ENCODE peak calls at places on chromosomes 5 and 9, in seven cellular contexts. A is heart left ventricle, S is ecto neural progenitor cell, X is NCI-H774, M is EL, G is AG04449, R is putamen. W is an unnamed sample.

GRCh38 chr9:131406567-131407436 is 12.9 kb downstream of the PRRC2B start:
- DNase-seq in A (no peak), S (no peak), X (no peak), M (no peak), G (no peak), R (no peak), W (no peak)

GRCh38 chr9:69207503-69207902 is 33.4 kb downstream of the TJP2 start:
- DNase-seq in A (peak), S (no peak), X (no peak), M (no peak), G (no peak), R (no peak), W (no peak)

GRCh38 chr9:128361296-128361980 is 9.7 kb upstream of the URM1 start:
- DNase-seq in A (no peak), S (no peak), X (no peak), M (no peak), G (no peak), R (no peak), W (peak)

GRCh38 chr9:93257808-93258331 is 73.9 kb downstream of the WNK2 start:
- DNase-seq in A (no peak), S (peak), X (no peak), M (no peak), G (no peak), R (no peak), W (no peak)

GRCh38 chr5:73534001-73534547 is 31.4 kb downstream of the ANKRA2 start:
- DNase-seq in A (no peak), S (no peak), X (no peak), M (peak), G (no peak), R (no peak), W (no peak)

GRCh38 chr5:142356716-142357468 is 32.1 kb upstream of the SPRY4 start:
- DNase-seq in A (peak), S (peak), X (peak), M (peak), G (no peak), R (peak), W (peak)

GRCh38 chr5:3372289-3372688 is 223.3 kb upstream of the IRX1 start:
- DNase-seq in A (no peak), S (no peak), X (no peak), M (no peak), G (no peak), R (no peak), W (no peak)

GRCh38 chr5:626850-627249 is 14.7 kb downstream of the CEP72 start:
- DNase-seq in A (no peak), S (no peak), X (no peak), M (no peak), G (no peak), R (no peak), W (no peak)

GRCh38 chr9:101737165-101737704 is 1.2 kb downstream of the GRIN3A start:
- DNase-seq in A (no peak), S (peak), X (no peak), M (no peak), G (no peak), R (no peak), W (no peak)

GRCh38 chr5:123206618-123207320 is 117.7 kb downstream of the PRDM6 start:
- DNase-seq in A (no peak), S (no peak), X (no peak), M (peak), G (peak), R (no peak), W (no peak)

GRCh38 chr9:107141967-107142366 is 141.1 kb upstream of the RAD23B start:
- DNase-seq in A (no peak), S (no peak), X (no peak), M (no peak), G (no peak), R (no peak), W (peak)

GRCh38 chr9:23590601-23591000 is 235.4 kb downstream of the ELAVL2 start:
- DNase-seq in A (no peak), S (no peak), X (no peak), M (no peak), G (no peak), R (no peak), W (no peak)

GRCh38 chr5:119402081-119402480 is 46.3 kb downstream of the TNFAIP8 start:
- DNase-seq in A (no peak), S (no peak), X (no peak), M (no peak), G (no peak), R (no peak), W (no peak)

GRCh38 chr9:272251-273213 is 57.9 kb downstream of the DOCK8 start:
- DNase-seq in A (peak), S (no peak), X (no peak), M (no peak), G (no peak), R (peak), W (no peak)

GRCh38 chr9:129567842-129568559 is 52.9 kb downstream of the C9orf50 start:
- DNase-seq in A (no peak), S (peak), X (no peak), M (peak), G (no peak), R (no peak), W (no peak)

GRCh38 chr9:136762915-136763648 is 1.2 kb downstream of the LCN15 start:
- DNase-seq in A (peak), S (peak), X (no peak), M (peak), G (no peak), R (no peak), W (no peak)

W was measured in COR-L47.